ENCODE peak calls at places on chromosomes 12 and 14, in ten cellular contexts. One of them, this sample, is unnamed.

GRCh38 chr12:71475280-71475679 is 35.7 kb downstream of the LGR5 start:
- DNase-seq in central memory CD4-positive, alpha-beta T cell: no peak
- DNase-seq in NCI-H1694: no peak
- DNase-seq in ovary: no peak
- DNase-seq in mesothelial cell of epicardium: no peak
- DNase-seq in Right ventricle myocardium superior: peak
- DNase-seq in CD8-positive, alpha-beta memory T cell: no peak
- DNase-seq in omental fat pad: no peak
- DNase-seq in HEK293T: peak
- DNase-seq in anterior cingulate cortex: no peak
- DNase-seq in this sample: no peak

GRCh38 chr14:69632752-69633151 is 21.4 kb downstream of the SUSD6 start:
- DNase-seq in NCI-H1694: no peak
- DNase-seq in central memory CD4-positive, alpha-beta T cell: no peak
- DNase-seq in HEK293T: no peak
- DNase-seq in omental fat pad: no peak
- DNase-seq in mesothelial cell of epicardium: no peak
- DNase-seq in CD8-positive, alpha-beta memory T cell: no peak
- DNase-seq in ovary: no peak
- DNase-seq in Right ventricle myocardium superior: no peak
- DNase-seq in anterior cingulate cortex: no peak
- DNase-seq in this sample: peak

GRCh38 chr12:124304314-124304790 is 9.5 kb downstream of the RFLNA start:
- DNase-seq in mesothelial cell of epicardium: no peak
- DNase-seq in central memory CD4-positive, alpha-beta T cell: no peak
- DNase-seq in NCI-H1694: no peak
- DNase-seq in omental fat pad: no peak
- DNase-seq in CD8-positive, alpha-beta memory T cell: no peak
- DNase-seq in HEK293T: no peak
- DNase-seq in Right ventricle myocardium superior: peak
- DNase-seq in anterior cingulate cortex: no peak
- DNase-seq in ovary: no peak
- DNase-seq in this sample: no peak

GRCh38 chr12:57216014-57216891 is at the start of gene NXPH4:
- DNase-seq in omental fat pad: no peak
- DNase-seq in Right ventricle myocardium superior: no peak
- DNase-seq in NCI-H1694: no peak
- DNase-seq in anterior cingulate cortex: no peak
- DNase-seq in central memory CD4-positive, alpha-beta T cell: no peak
- DNase-seq in ovary: no peak
- DNase-seq in mesothelial cell of epicardium: no peak
- DNase-seq in CD8-positive, alpha-beta memory T cell: no peak
- DNase-seq in HEK293T: peak
- DNase-seq in this sample: no peak

GRCh38 chr14:36582011-36582873 is at the start of gene NKX2-8:
- DNase-seq in central memory CD4-positive, alpha-beta T cell: no peak
- DNase-seq in CD8-positive, alpha-beta memory T cell: no peak
- DNase-seq in omental fat pad: no peak
- DNase-seq in Right ventricle myocardium superior: peak
- DNase-seq in ovary: no peak
- DNase-seq in mesothelial cell of epicardium: no peak
- DNase-seq in anterior cingulate cortex: no peak
- DNase-seq in HEK293T: peak
- DNase-seq in NCI-H1694: no peak
- DNase-seq in this sample: no peak

GRCh38 chr14:88904864-88905263 is 80.4 kb downstream of the TTC8 start:
- DNase-seq in ovary: no peak
- DNase-seq in mesothelial cell of epicardium: no peak
- DNase-seq in Right ventricle myocardium superior: no peak
- DNase-seq in central memory CD4-positive, alpha-beta T cell: no peak
- DNase-seq in anterior cingulate cortex: no peak
- DNase-seq in omental fat pad: no peak
- DNase-seq in CD8-positive, alpha-beta memory T cell: no peak
- DNase-seq in HEK293T: no peak
- DNase-seq in NCI-H1694: no peak
- DNase-seq in this sample: no peak

GRCh38 chr12:44465139-44465538 is 411.0 kb downstream of the NELL2 start:
- DNase-seq in NCI-H1694: no peak
- DNase-seq in ovary: no peak
- DNase-seq in HEK293T: no peak
- DNase-seq in omental fat pad: no peak
- DNase-seq in anterior cingulate cortex: no peak
- DNase-seq in CD8-positive, alpha-beta memory T cell: no peak
- DNase-seq in central memory CD4-positive, alpha-beta T cell: no peak
- DNase-seq in mesothelial cell of epicardium: no peak
- DNase-seq in Right ventricle myocardium superior: no peak
- DNase-seq in this sample: no peak

GRCh38 chr12:49819786-49820185 is 8.4 kb downstream of the NCKAP5L start:
- DNase-seq in Right ventricle myocardium superior: no peak
- DNase-seq in central memory CD4-positive, alpha-beta T cell: no peak
- DNase-seq in mesothelial cell of epicardium: no peak
- DNase-seq in omental fat pad: no peak
- DNase-seq in CD8-positive, alpha-beta memory T cell: no peak
- DNase-seq in anterior cingulate cortex: no peak
- DNase-seq in ovary: no peak
- DNase-seq in NCI-H1694: no peak
- DNase-seq in HEK293T: no peak
- DNase-seq in this sample: no peak

GRCh38 chr12:51591020-51591901 is at the start of gene SCN8A:
- DNase-seq in CD8-positive, alpha-beta memory T cell: peak
- DNase-seq in omental fat pad: no peak
- DNase-seq in Right ventricle myocardium superior: peak
- DNase-seq in mesothelial cell of epicardium: peak
- DNase-seq in ovary: peak
- DNase-seq in central memory CD4-positive, alpha-beta T cell: peak
- DNase-seq in HEK293T: peak
- DNase-seq in NCI-H1694: peak
- DNase-seq in anterior cingulate cortex: peak
- DNase-seq in this sample: peak

GRCh38 chr12:12586879-12587675 is 24.4 kb upstream of the DUSP16 start:
- DNase-seq in anterior cingulate cortex: no peak
- DNase-seq in CD8-positive, alpha-beta memory T cell: no peak
- DNase-seq in ovary: no peak
- DNase-seq in central memory CD4-positive, alpha-beta T cell: no peak
- DNase-seq in omental fat pad: no peak
- DNase-seq in Right ventricle myocardium superior: no peak
- DNase-seq in NCI-H1694: no peak
- DNase-seq in HEK293T: no peak
- DNase-seq in mesothelial cell of epicardium: no peak
- DNase-seq in this sample: no peak

GRCh38 chr12:9702239-9702638 is 30.7 kb downstream of the CLECL1 start:
- DNase-seq in central memory CD4-positive, alpha-beta T cell: peak
- DNase-seq in mesothelial cell of epicardium: no peak
- DNase-seq in omental fat pad: no peak
- DNase-seq in NCI-H1694: no peak
- DNase-seq in anterior cingulate cortex: no peak
- DNase-seq in ovary: no peak
- DNase-seq in CD8-positive, alpha-beta memory T cell: peak
- DNase-seq in Right ventricle myocardium superior: no peak
- DNase-seq in HEK293T: no peak
- DNase-seq in this sample: no peak

GRCh38 chr14:80940146-80940545 is 1.4 kb downstream of the CEP128 start:
- DNase-seq in CD8-positive, alpha-beta memory T cell: no peak
- DNase-seq in HEK293T: no peak
- DNase-seq in central memory CD4-positive, alpha-beta T cell: no peak
- DNase-seq in omental fat pad: no peak
- DNase-seq in NCI-H1694: no peak
- DNase-seq in anterior cingulate cortex: no peak
- DNase-seq in ovary: no peak
- DNase-seq in mesothelial cell of epicardium: no peak
- DNase-seq in Right ventricle myocardium superior: no peak
- DNase-seq in this sample: no peak

GRCh38 chr14:103091041-103091882 is 3.3 kb upstream of the EXOC3L4 start:
- DNase-seq in CD8-positive, alpha-beta memory T cell: peak
- DNase-seq in NCI-H1694: peak
- DNase-seq in mesothelial cell of epicardium: no peak
- DNase-seq in Right ventricle myocardium superior: peak
- DNase-seq in ovary: no peak
- DNase-seq in HEK293T: no peak
- DNase-seq in omental fat pad: no peak
- DNase-seq in central memory CD4-positive, alpha-beta T cell: peak
- DNase-seq in anterior cingulate cortex: no peak
- DNase-seq in this sample: no peak

GRCh38 chr14:74860899-74861733 is 14.8 kb downstream of the PROX2 start:
- DNase-seq in Right ventricle myocardium superior: peak
- DNase-seq in CD8-positive, alpha-beta memory T cell: peak
- DNase-seq in omental fat pad: peak
- DNase-seq in anterior cingulate cortex: peak
- DNase-seq in NCI-H1694: peak
- DNase-seq in mesothelial cell of epicardium: peak
- DNase-seq in ovary: peak
- DNase-seq in HEK293T: peak
- DNase-seq in central memory CD4-positive, alpha-beta T cell: peak
- DNase-seq in this sample: peak

GRCh38 chr12:113299619-113300237 is 35.2 kb downstream of the SLC8B1 start:
- DNase-seq in CD8-positive, alpha-beta memory T cell: no peak
- DNase-seq in anterior cingulate cortex: peak
- DNase-seq in ovary: peak
- DNase-seq in Right ventricle myocardium superior: peak
- DNase-seq in omental fat pad: no peak
- DNase-seq in NCI-H1694: no peak
- DNase-seq in mesothelial cell of epicardium: no peak
- DNase-seq in central memory CD4-positive, alpha-beta T cell: no peak
- DNase-seq in HEK293T: no peak
- DNase-seq in this sample: peak

GRCh38 chr14:84107835-84108343 is 1422.1 kb upstream of the FLRT2 start:
- DNase-seq in mesothelial cell of epicardium: no peak
- DNase-seq in anterior cingulate cortex: no peak
- DNase-seq in central memory CD4-positive, alpha-beta T cell: no peak
- DNase-seq in Right ventricle myocardium superior: no peak
- DNase-seq in ovary: no peak
- DNase-seq in NCI-H1694: no peak
- DNase-seq in HEK293T: no peak
- DNase-seq in omental fat pad: no peak
- DNase-seq in CD8-positive, alpha-beta memory T cell: no peak
- DNase-seq in this sample: no peak

GRCh38 chr12:112419269-112420133 is 754 bp downstream of the PTPN11 start:
- DNase-seq in mesothelial cell of epicardium: peak
- DNase-seq in NCI-H1694: no peak
- DNase-seq in omental fat pad: peak
- DNase-seq in HEK293T: peak
- DNase-seq in central memory CD4-positive, alpha-beta T cell: no peak
- DNase-seq in Right ventricle myocardium superior: peak
- DNase-seq in anterior cingulate cortex: no peak
- DNase-seq in CD8-positive, alpha-beta memory T cell: no peak
- DNase-seq in ovary: peak
- DNase-seq in this sample: no peak

GRCh38 chr12:58369576-58369975 is 428.2 kb downstream of the ATP23 start:
- DNase-seq in omental fat pad: no peak
- DNase-seq in ovary: no peak
- DNase-seq in NCI-H1694: no peak
- DNase-seq in CD8-positive, alpha-beta memory T cell: no peak
- DNase-seq in mesothelial cell of epicardium: no peak
- DNase-seq in Right ventricle myocardium superior: no peak
- DNase-seq in central memory CD4-positive, alpha-beta T cell: no peak
- DNase-seq in HEK293T: no peak
- DNase-seq in anterior cingulate cortex: no peak
- DNase-seq in this sample: no peak

GRCh38 chr14:78007160-78007559 is 163.0 kb upstream of the NRXN3 start:
- DNase-seq in central memory CD4-positive, alpha-beta T cell: no peak
- DNase-seq in Right ventricle myocardium superior: no peak
- DNase-seq in HEK293T: no peak
- DNase-seq in NCI-H1694: no peak
- DNase-seq in ovary: no peak
- DNase-seq in omental fat pad: no peak
- DNase-seq in anterior cingulate cortex: no peak
- DNase-seq in CD8-positive, alpha-beta memory T cell: no peak
- DNase-seq in mesothelial cell of epicardium: no peak
- DNase-seq in this sample: no peak

GRCh38 chr12:104083769-104084475 is 19.6 kb downstream of the HCFC2 start:
- DNase-seq in ovary: no peak
- DNase-seq in omental fat pad: no peak
- DNase-seq in CD8-positive, alpha-beta memory T cell: no peak
- DNase-seq in anterior cingulate cortex: no peak
- DNase-seq in central memory CD4-positive, alpha-beta T cell: no peak
- DNase-seq in HEK293T: no peak
- DNase-seq in mesothelial cell of epicardium: no peak
- DNase-seq in NCI-H1694: no peak
- DNase-seq in Right ventricle myocardium superior: no peak
- DNase-seq in this sample: no peak

GRCh38 chr12:67690656-67691055 is 42.1 kb downstream of the DYRK2 start:
- DNase-seq in HEK293T: no peak
- DNase-seq in central memory CD4-positive, alpha-beta T cell: no peak
- DNase-seq in CD8-positive, alpha-beta memory T cell: no peak
- DNase-seq in anterior cingulate cortex: no peak
- DNase-seq in NCI-H1694: no peak
- DNase-seq in omental fat pad: no peak
- DNase-seq in mesothelial cell of epicardium: no peak
- DNase-seq in Right ventricle myocardium superior: no peak
- DNase-seq in ovary: no peak
- DNase-seq in this sample: no peak

GRCh38 chr14:99729991-99730875 is 46.1 kb downstream of the CYP46A1 start:
- DNase-seq in Right ventricle myocardium superior: peak
- DNase-seq in omental fat pad: peak
- DNase-seq in anterior cingulate cortex: peak
- DNase-seq in CD8-positive, alpha-beta memory T cell: peak
- DNase-seq in ovary: peak
- DNase-seq in central memory CD4-positive, alpha-beta T cell: peak
- DNase-seq in NCI-H1694: peak
- DNase-seq in mesothelial cell of epicardium: peak
- DNase-seq in HEK293T: peak
- DNase-seq in this sample: peak